ENCODE peak calls at places on chromosomes 2 and 18, in seven cellular contexts. H is ovary, V is upper lobe of right lung, J is bronchial epithelial cell, M is neuronal stem cell, B is IMR-90, U is thoracic aorta. K is an unnamed sample. For H3K27me3 and H3K36me3, the result is how much of the 10 kb centered on the place peaks cover.

GRCh38 chr2:8626572-8626971 is 55.3 kb upstream of the ID2 start:
- DNase-seq in H (no peak), B (no peak), U (no peak), J (no peak), M (no peak), V (no peak), K (no peak)

GRCh38 chr18:59220164-59220783 is 316 bp downstream of the GRP start:
- DNase-seq in J (no peak), V (no peak), B (no peak), U (no peak), H (no peak), M (no peak), K (peak)

GRCh38 chr2:149799296-149799695 is 211.7 kb upstream of the MMADHC start:
- DNase-seq in M (peak), B (no peak), J (peak), V (no peak), U (no peak), H (no peak), K (no peak)

GRCh38 chr18:45802814-45803492 is 22.5 kb upstream of the SIGLEC15 start:
- DNase-seq in M (no peak), B (peak), J (peak), U (peak), H (no peak), V (no peak), K (no peak)

GRCh38 chr2:63849381-63850203 is 7.9 kb downstream of the UGP2 start:
- DNase-seq in J (no peak), H (no peak), V (no peak), B (no peak), U (no peak), M (no peak), K (peak)

GRCh38 chr2:144256996-144257707 is 262.8 kb downstream of the ZEB2 start:
- DNase-seq in H (no peak), J (peak), U (no peak), V (no peak), M (no peak), B (peak), K (no peak)

GRCh38 chr2:211027976-211028375 is 471.6 kb downstream of the CPS1 start:
- DNase-seq in J (no peak), V (no peak), M (no peak), H (no peak), U (no peak), B (no peak), K (no peak)

GRCh38 chr2:171160630-171161424 is at the start of gene TLK1:
- DNase-seq in V (peak), M (peak), U (no peak), H (peak), J (peak), B (peak), K (peak)

GRCh38 chr2:237227190-237227988 is 141.7 kb downstream of the COPS8 start:
- DNase-seq in B (peak), V (no peak), H (no peak), U (no peak), M (no peak), J (peak), K (no peak)

GRCh38 chr2:38959938-38960608 is 70.4 kb downstream of the ARHGEF33 start:
- DNase-seq in M (peak), U (peak), B (peak), V (peak), J (peak), H (peak), K (peak)

GRCh38 chr2:14634885-14635871 is 2.7 kb downstream of the LRATD1 start:
- DNase-seq in B (peak), M (peak), U (peak), J (peak), V (peak), H (peak), K (peak)
- H3K4me3 ChIP-seq in B (peak), M (peak), U (peak), J (peak), V (peak), H (peak), K (peak)

GRCh38 chr2:240048237-240048636 is 5.1 kb downstream of the OR6B3 start:
- DNase-seq in J (no peak), H (no peak), V (no peak), M (no peak), B (no peak), U (no peak), K (no peak)

GRCh38 chr2:240041363-240041762 is 11.1 kb upstream of the OR6B2 start:
- DNase-seq in U (no peak), B (no peak), H (no peak), J (no peak), V (no peak), M (no peak), K (no peak)

GRCh38 chr2:240050278-240050677 is 3.0 kb downstream of the OR6B3 start:
- DNase-seq in B (no peak), M (no peak), U (no peak), V (no peak), J (no peak), H (no peak), K (no peak)

GRCh38 chr2:240043279-240043990 is 9.9 kb downstream of the OR6B3 start:
- DNase-seq in J (no peak), H (no peak), U (no peak), V (no peak), B (no peak), M (no peak), K (no peak)

GRCh38 chr2:240045098-240045497 is 8.2 kb downstream of the OR6B3 start:
- DNase-seq in J (no peak), U (no peak), M (no peak), V (no peak), H (no peak), B (no peak), K (no peak)
- H3K27me3 ChIP-seq in J (under half), U (under half), M (under half), V (under half), H (under half), B (under half), K (under half)

DNA sequence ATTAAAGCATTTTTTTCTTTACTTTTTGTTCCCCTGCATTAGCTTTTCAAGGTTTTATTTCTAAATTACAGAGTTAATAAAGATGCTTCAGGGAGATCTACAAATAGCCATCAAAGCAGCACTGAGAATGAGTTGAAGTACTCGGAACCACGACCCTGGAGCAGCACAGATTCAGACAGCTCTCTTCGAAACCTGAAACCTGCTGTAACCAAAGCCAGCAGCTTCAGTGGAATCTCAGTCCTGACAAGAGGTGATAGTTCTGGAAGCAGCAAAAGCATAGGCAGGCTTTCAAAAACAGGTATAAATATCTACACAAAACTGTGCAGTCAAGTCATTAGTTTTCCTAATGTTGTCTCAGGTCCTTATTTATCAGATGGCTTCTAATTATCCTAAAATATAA is 102.8 kb upstream of the UBXN4 start:
- DNase-seq in M (no peak), J (no peak), V (no peak), H (no peak), B (no peak), U (no peak), K (no peak)
- H3K36me3 ChIP-seq in M (half or more), J (under half), V (under half), H (under half), B (under half), U (under half), K (under half)

DNA sequence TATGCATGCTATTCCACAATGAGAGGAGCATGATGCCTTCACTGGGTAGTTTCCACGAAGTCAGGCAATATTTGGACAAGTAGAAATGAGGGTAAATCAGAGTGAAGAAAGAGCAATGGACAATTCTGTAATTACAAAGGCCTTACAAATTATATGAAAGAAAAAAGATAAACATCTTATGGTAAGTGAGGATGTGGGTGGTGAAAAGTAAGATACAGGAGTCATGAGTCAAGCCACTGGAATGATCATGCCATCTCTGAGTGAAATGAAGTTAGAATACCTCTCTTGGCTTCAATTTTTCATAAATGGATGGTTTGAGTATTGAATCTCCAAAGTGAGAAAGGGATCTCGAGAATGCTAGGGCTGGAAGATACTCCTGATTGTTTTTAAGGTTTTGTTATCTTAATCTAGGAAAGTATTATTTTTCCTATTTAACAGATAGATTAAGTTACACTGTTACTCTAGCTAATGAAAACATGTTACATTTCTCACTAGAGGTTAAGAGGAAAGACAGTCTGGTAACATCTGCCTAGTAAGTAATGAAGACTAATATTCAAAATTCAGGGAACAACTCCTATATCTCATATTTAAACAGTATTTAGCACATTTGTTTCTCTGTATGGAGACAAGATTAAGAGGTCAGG is 2.1 kb downstream of the GALNT3 start:
- DNase-seq in B (peak), U (no peak), H (no peak), V (no peak), J (peak), M (no peak), K (no peak)
- H3K4me3 ChIP-seq in B (no peak), U (no peak), H (no peak), V (no peak), J (no peak), M (no peak), K (no peak)

DNA sequence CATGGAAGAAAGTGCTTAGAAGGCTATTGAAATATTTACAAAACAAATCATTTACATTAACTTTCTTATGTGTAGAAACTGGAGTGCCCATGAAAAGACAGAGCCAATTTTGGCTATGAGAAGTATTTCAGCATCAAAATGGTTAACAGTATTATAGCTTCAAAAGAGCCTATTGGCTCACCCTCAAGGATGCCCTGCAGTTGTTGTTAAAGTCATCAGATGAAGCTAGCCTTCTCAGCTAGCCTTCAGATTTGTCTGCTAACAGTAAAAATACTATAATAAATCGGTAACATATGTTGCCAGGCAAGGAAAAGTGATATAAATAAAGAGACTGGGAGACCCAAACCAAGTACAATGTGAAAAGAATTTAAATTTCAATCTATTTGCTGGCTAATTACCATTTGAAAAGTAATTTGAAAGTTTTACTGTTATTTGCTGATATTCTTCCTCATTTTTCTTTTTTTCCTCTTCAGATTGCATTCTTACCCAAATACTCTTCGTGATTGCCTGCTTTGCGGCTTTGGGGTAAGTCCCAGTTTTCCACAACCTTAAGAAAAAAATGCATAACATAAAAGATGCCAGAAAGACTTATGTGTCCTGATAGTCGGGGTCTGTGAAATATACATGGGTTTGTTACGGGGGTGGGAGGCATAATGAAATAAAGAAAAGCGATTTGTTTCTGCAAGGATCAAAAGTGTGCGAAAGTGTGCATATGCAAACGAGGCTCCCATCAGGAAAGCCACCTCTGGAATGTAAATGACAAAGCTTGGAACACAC is 256.5 kb downstream of the MEIS1 start:
- DNase-seq in V (no peak), M (no peak), J (no peak), H (no peak), B (peak), U (no peak), K (no peak)
- H3K27me3 ChIP-seq in V (under half), M (under half), J (under half), H (under half), B (under half), U (under half), K (under half)

GRCh38 chr2:86082768-86083167 is 22.9 kb downstream of the POLR1A start:
- DNase-seq in U (no peak), M (no peak), B (no peak), J (no peak), V (no peak), H (no peak), K (no peak)
- H3K36me3 ChIP-seq in U (under half), M (half or more), B (under half), J (under half), V (under half), H (under half), K (under half)

GRCh38 chr2:168210898-168211570 is 36.4 kb downstream of the STK39 start:
- DNase-seq in J (peak), V (no peak), H (no peak), B (peak), M (no peak), U (no peak), K (no peak)
- H3K4me3 ChIP-seq in J (no peak), V (peak), H (no peak), B (no peak), M (no peak), U (peak), K (no peak)

DNA sequence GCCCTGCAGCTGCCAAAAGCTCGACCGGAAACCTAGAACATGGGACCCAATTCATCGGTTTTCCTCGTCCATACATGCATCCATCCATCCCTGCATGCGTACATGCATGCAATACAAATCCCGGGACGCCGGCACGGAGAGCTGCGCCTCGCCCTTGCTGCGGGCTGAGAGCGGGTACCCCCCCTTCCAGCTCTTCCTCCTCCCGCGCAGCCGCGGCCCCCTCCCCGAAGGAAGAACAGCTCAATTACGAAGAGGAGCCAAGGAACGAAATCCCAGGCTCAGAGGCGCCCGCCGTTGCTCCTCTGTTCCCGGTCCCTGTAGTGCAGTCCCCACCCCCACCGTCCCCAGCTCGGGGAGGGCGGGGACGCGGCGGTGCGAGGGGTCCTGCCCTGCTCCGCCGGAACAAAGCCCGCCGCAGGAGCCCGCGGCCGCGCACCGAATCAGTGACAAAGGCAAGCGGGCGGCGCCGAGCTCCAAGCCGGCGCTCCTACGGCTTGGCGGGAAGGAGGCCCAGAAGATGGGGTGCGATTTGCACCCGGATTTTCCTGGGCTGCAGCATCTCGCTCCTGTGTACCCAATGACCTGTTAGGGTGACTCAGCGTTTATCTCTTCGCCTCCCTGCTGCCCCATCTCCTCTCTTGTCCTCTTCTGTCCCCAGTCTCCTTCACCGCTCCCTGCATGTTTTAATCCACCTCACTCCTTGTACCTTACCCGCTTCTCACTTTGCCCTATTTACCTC is 8.9 kb upstream of the POU3F3 start:
- DNase-seq in M (no peak), U (no peak), B (no peak), V (no peak), J (no peak), H (no peak), K (peak)
- H3K27me3 ChIP-seq in M (under half), U (under half), B (half or more), V (half or more), J (half or more), H (under half), K (half or more)

K was measured in H7.